ENCODE peak calls at places on chromosomes 7 and 10, in four cellular contexts. P is psoas muscle, J is tibial nerve, M is left ventricle myocardium inferior. V is an unnamed sample.

GRCh38 chr7:100545636-100546128 is 6.7 kb downstream of the AGFG2 start:
- DNase-seq in P (no peak), M (no peak), J (peak; percentile 47), V (peak; percentile 89)

GRCh38 chr10:15347205-15347604 is 23.9 kb downstream of the FAM171A1 start:
- DNase-seq in J (no peak), P (no peak), M (no peak), V (peak; percentile 10)

GRCh38 chr7:18541189-18541870 is 45.8 kb downstream of the HDAC9 start:
- DNase-seq in J (no peak), M (peak; percentile 47), P (peak; percentile 19), V (peak; percentile 51)

GRCh38 chr7:131355917-131356777 is 28.5 kb downstream of the MKLN1 start:
- DNase-seq in M (no peak), J (peak; percentile 28), P (no peak), V (peak; percentile 29)

GRCh38 chr10:29667191-29667590 is 32.4 kb upstream of the SVIL start:
- DNase-seq in J (no peak), P (no peak), M (no peak), V (no peak)

GRCh38 chr7:17599733-17600685 is 301.6 kb downstream of the AHR start:
- DNase-seq in J (peak; percentile 9), M (no peak), P (no peak), V (no peak)

GRCh38 chr7:130804156-130804708 is 70.2 kb upstream of the KLF14 start:
- DNase-seq in P (no peak), J (no peak), M (no peak), V (no peak)

GRCh38 chr7:30169585-30169978 is 34.8 kb downstream of the MTURN start:
- DNase-seq in J (no peak), M (no peak), P (peak; percentile 34), V (no peak)

GRCh38 chr10:97427571-97428179 is 1.7 kb downstream of the PGAM1 start:
- DNase-seq in J (no peak), P (no peak), M (no peak), V (no peak)

GRCh38 chr7:132500727-132501410 is 75.4 kb downstream of the PLXNA4 start:
- DNase-seq in M (peak; percentile 71), J (peak; percentile 89), P (peak; percentile 51), V (peak; percentile 83)

GRCh38 chr7:106425017-106425719 is 140.4 kb upstream of the NAMPT start:
- DNase-seq in M (peak; percentile 44), J (peak; percentile 94), P (peak; percentile 49), V (peak; percentile 90)

GRCh38 chr7:108284349-108285017 is 154.3 kb upstream of the LAMB4 start:
- DNase-seq in M (no peak), P (no peak), J (no peak), V (no peak)

GRCh38 chr7:36605261-36605660 is 119.0 kb downstream of the AOAH start:
- DNase-seq in P (no peak), M (no peak), J (no peak), V (no peak)

GRCh38 chr10:45179716-45180115 is 135.7 kb downstream of the OR13A1 start:
- DNase-seq in J (no peak), M (no peak), P (peak; percentile 35), V (peak; percentile 32)

GRCh38 chr10:51344371-51344770 is 270.1 kb downstream of the PRKG1 start:
- DNase-seq in J (no peak), P (no peak), M (no peak), V (no peak)

GRCh38 chr7:101950450-101951119 is 133.2 kb downstream of the CUX1 start:
- DNase-seq in J (no peak), M (no peak), P (no peak), V (no peak)

GRCh38 chr10:97685395-97685958 is 1.6 kb downstream of the AVPI1 start:
- DNase-seq in P (no peak), J (peak; percentile 34), M (no peak), V (no peak)

DNA sequence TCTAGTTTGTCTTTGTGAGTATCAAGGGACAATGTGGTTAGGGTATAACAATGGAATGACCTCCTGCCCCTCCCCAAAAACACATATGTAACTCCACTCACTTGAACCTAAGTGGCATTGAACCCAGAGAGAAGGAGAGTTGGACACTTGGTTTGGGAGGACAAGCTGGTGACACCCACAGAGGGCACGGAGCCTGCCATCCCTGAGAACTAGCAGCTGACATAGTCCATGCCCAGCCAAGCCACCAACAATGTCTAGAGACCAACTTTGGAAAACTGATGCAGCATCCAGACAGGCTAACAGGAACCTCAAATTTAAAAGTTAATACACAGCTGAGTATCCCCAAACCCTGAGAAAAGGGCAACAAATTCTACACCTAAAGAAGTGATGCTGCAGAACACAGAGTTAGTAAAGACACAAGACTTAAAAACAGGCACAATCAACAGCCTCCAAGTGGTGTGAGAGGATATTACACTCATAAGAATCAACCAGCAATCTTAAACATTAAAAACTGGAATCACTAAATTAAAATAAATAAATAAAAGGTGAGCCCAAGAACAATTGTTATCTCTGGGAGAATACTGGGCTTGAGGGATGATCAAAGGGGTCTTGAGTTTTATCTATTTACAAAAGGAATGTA is 27.2 kb downstream of the NUDCD3 start:
- DNase-seq in M (no peak), P (no peak), J (no peak), V (no peak)
- TF ChIP-seq CTCF in M (peak; percentile 36), P (peak; percentile 28), J (no peak), V (no peak)

GRCh38 chr7:47783456-47784240 is 164.6 kb downstream of the PKD1L1 start:
- DNase-seq in P (no peak), M (no peak), J (peak; percentile 50), V (peak; percentile 78)
- H3K4me1 ChIP-seq in P (peaks cover 4% of the 10 kb centered on the region), M (peaks cover 16% of the 10 kb centered on the region), J (no peaks in the 10 kb centered on the region), V (peaks cover 47% of the 10 kb centered on the region)

DNA sequence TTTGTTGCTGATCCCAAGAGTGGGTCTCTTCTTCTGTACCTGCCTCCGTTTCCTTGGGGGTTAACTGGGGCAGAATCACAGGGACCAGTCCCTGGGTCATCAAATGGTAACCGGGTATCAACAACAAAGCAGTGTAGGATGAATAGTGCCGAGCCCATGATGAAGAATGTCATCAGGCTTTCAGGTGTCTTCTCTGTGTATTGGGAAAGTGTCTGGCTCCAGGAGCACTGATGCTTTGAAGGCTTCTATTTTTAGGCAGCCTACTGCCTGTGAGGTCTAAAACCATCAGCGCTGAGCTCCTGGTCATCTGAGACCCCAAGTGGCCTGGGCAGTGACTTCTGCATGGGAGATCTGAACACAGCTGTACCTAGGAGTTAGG is 48.2 kb upstream of the SHH start:
- DNase-seq in P (no peak), J (no peak), M (no peak), V (no peak)
- H3K27ac ChIP-seq in P (no peak overlapping the region), J (no peak overlapping the region), M (no peak overlapping the region), V (no peak overlapping the region)

GRCh38 chr7:38369816-38370493 is 96.5 kb upstream of the TARP start:
- DNase-seq in P (peak; percentile 87), J (peak; percentile 86), M (peak; percentile 84), V (peak; percentile 86)
- TF ChIP-seq CTCF in P (peak; percentile 68), J (peak; percentile 57), M (peak; percentile 88), V (peak; percentile 59)

DNA sequence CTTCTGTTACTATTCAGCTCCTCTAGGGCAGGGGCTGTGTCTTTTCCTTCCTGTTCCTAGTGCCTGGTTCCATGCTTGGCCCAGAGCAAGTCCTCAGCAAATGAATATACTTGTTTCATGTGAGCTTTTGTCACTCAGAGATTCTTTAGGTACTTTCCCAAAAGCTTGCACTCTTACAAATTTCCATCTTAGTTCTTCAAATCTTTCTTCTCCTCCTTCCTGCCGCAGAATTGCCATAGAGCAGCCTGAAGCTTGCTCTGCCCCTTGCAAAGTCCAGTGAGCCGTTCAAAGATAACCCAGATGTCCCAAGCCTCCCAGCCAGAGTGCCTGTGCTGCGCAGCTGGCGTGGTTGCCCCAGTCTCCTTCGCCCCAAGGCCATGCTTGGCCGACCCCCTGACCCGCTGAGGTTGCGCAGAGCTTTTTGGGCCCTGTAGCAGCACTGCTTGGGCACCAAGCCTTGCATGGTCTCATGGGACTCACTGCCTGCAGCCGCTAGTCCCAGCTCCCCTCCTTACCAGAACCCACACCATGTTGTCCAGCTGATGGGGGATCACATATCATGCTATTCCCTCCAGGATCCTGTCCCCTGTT is 20.7 kb downstream of the CHST3 start:
- DNase-seq in P (no peak), J (no peak), M (no peak), V (peak; percentile 81)
- H3K4me1 ChIP-seq in P (peaks cover 63% of the 10 kb centered on the region), J (peaks cover 11% of the 10 kb centered on the region), M (peaks cover 92% of the 10 kb centered on the region), V (peaks cover 75% of the 10 kb centered on the region)

GRCh38 chr7:7693881-7694280 is 24.5 kb downstream of the RPA3 start:
- DNase-seq in J (no peak), P (no peak), M (no peak), V (no peak)
- H3K27ac ChIP-seq in J (no peak overlapping the region), P (no peak overlapping the region), M (peak overlapping the region; percentile 80), V (no peak overlapping the region)